ENCODE peak calls at places on chromosomes 7 and 10, in seven cellular contexts. One of them, this sample, is unnamed.

GRCh38 chr10:32153252-32153651 is 97.0 kb upstream of the KIF5B start:
- DNase-seq in Peyer's patch: no peak
- DNase-seq in GM23338: no peak
- DNase-seq in neuronal stem cell: no peak
- DNase-seq in hepatocyte: no peak
- DNase-seq in pancreas: no peak
- DNase-seq in OCI-LY7: no peak
- DNase-seq in this sample: no peak

GRCh38 chr10:36515313-36515712 is 610.1 kb upstream of the ANKRD30A start:
- DNase-seq in Peyer's patch: no peak
- DNase-seq in GM23338: no peak
- DNase-seq in neuronal stem cell: no peak
- DNase-seq in hepatocyte: no peak
- DNase-seq in pancreas: no peak
- DNase-seq in OCI-LY7: no peak
- DNase-seq in this sample: no peak

GRCh38 chr10:128854965-128855364 is 612.1 kb upstream of the MGMT start:
- DNase-seq in Peyer's patch: peak; percentile 73
- DNase-seq in GM23338: peak; percentile 19
- DNase-seq in neuronal stem cell: peak; percentile 37
- DNase-seq in hepatocyte: peak; percentile 86
- DNase-seq in pancreas: peak; percentile 75
- DNase-seq in OCI-LY7: no peak
- DNase-seq in this sample: no peak

GRCh38 chr10:110410329-110411046 is 87.2 kb upstream of the DUSP5 start:
- DNase-seq in Peyer's patch: peak; percentile 91
- DNase-seq in GM23338: no peak
- DNase-seq in neuronal stem cell: no peak
- DNase-seq in hepatocyte: peak; percentile 82
- DNase-seq in pancreas: peak; percentile 52
- DNase-seq in OCI-LY7: no peak
- DNase-seq in this sample: peak; percentile 84

GRCh38 chr7:132769280-132769679 is 193.0 kb upstream of the PLXNA4 start:
- DNase-seq in Peyer's patch: no peak
- DNase-seq in GM23338: no peak
- DNase-seq in neuronal stem cell: no peak
- DNase-seq in hepatocyte: no peak
- DNase-seq in pancreas: no peak
- DNase-seq in OCI-LY7: no peak
- DNase-seq in this sample: no peak

GRCh38 chr7:133854739-133855138 is 272.4 kb upstream of the LRGUK start:
- DNase-seq in Peyer's patch: no peak
- DNase-seq in GM23338: peak; percentile 53
- DNase-seq in neuronal stem cell: no peak
- DNase-seq in hepatocyte: peak; percentile 59
- DNase-seq in pancreas: no peak
- DNase-seq in OCI-LY7: peak; percentile 33
- DNase-seq in this sample: no peak

GRCh38 chr10:132703305-132704007 is 82.5 kb downstream of the NKX6-2 start:
- DNase-seq in Peyer's patch: no peak
- DNase-seq in GM23338: no peak
- DNase-seq in neuronal stem cell: no peak
- DNase-seq in hepatocyte: no peak
- DNase-seq in pancreas: no peak
- DNase-seq in OCI-LY7: no peak
- DNase-seq in this sample: peak; percentile 54

GRCh38 chr10:31887850-31888249 is 40.8 kb downstream of the ARHGAP12 start:
- DNase-seq in Peyer's patch: no peak
- DNase-seq in GM23338: no peak
- DNase-seq in neuronal stem cell: no peak
- DNase-seq in hepatocyte: no peak
- DNase-seq in pancreas: no peak
- DNase-seq in OCI-LY7: no peak
- DNase-seq in this sample: no peak

GRCh38 chr7:134155220-134155619 is 28.1 kb downstream of the LRGUK start:
- DNase-seq in Peyer's patch: no peak
- DNase-seq in GM23338: no peak
- DNase-seq in neuronal stem cell: no peak
- DNase-seq in hepatocyte: no peak
- DNase-seq in pancreas: no peak
- DNase-seq in OCI-LY7: no peak
- DNase-seq in this sample: no peak

GRCh38 chr7:108144931-108145330 is 14.8 kb upstream of the LAMB4 start:
- DNase-seq in Peyer's patch: no peak
- DNase-seq in GM23338: no peak
- DNase-seq in neuronal stem cell: no peak
- DNase-seq in hepatocyte: no peak
- DNase-seq in pancreas: no peak
- DNase-seq in OCI-LY7: no peak
- DNase-seq in this sample: no peak

GRCh38 chr7:77442631-77443420 is 26.7 kb upstream of the GSAP start:
- DNase-seq in Peyer's patch: no peak
- DNase-seq in GM23338: no peak
- DNase-seq in neuronal stem cell: no peak
- DNase-seq in hepatocyte: no peak
- DNase-seq in pancreas: no peak
- DNase-seq in OCI-LY7: no peak
- DNase-seq in this sample: no peak

GRCh38 chr10:3136763-3137611 is 35.6 kb downstream of the PITRM1 start:
- DNase-seq in Peyer's patch: peak; percentile 69
- DNase-seq in GM23338: no peak
- DNase-seq in neuronal stem cell: no peak
- DNase-seq in hepatocyte: no peak
- DNase-seq in pancreas: no peak
- DNase-seq in OCI-LY7: no peak
- DNase-seq in this sample: peak; percentile 46

GRCh38 chr10:54614062-54614461 is 187.0 kb downstream of the PCDH15 start:
- DNase-seq in Peyer's patch: no peak
- DNase-seq in GM23338: no peak
- DNase-seq in neuronal stem cell: no peak
- DNase-seq in hepatocyte: no peak
- DNase-seq in pancreas: no peak
- DNase-seq in OCI-LY7: no peak
- DNase-seq in this sample: no peak

GRCh38 chr10:129418826-129419225 is 48.2 kb upstream of the MGMT start:
- DNase-seq in Peyer's patch: no peak
- DNase-seq in GM23338: no peak
- DNase-seq in neuronal stem cell: no peak
- DNase-seq in hepatocyte: no peak
- DNase-seq in pancreas: no peak
- DNase-seq in OCI-LY7: no peak
- DNase-seq in this sample: no peak

GRCh38 chr7:117274951-117275350 is 47.9 kb downstream of the WNT2 start:
- DNase-seq in Peyer's patch: no peak
- DNase-seq in GM23338: no peak
- DNase-seq in neuronal stem cell: no peak
- DNase-seq in hepatocyte: no peak
- DNase-seq in pancreas: no peak
- DNase-seq in OCI-LY7: no peak
- DNase-seq in this sample: no peak

GRCh38 chr7:94190599-94191061 is 186.5 kb upstream of the BET1 start:
- DNase-seq in Peyer's patch: no peak
- DNase-seq in GM23338: no peak
- DNase-seq in neuronal stem cell: no peak
- DNase-seq in hepatocyte: peak; percentile 50
- DNase-seq in pancreas: no peak
- DNase-seq in OCI-LY7: no peak
- DNase-seq in this sample: peak; percentile 40

GRCh38 chr7:76997381-76998262 is 34.5 kb downstream of the SPDYE17 start:
- DNase-seq in Peyer's patch: no peak
- DNase-seq in GM23338: no peak
- DNase-seq in neuronal stem cell: no peak
- DNase-seq in hepatocyte: peak; percentile 11
- DNase-seq in pancreas: no peak
- DNase-seq in OCI-LY7: no peak
- DNase-seq in this sample: peak; percentile 58

GRCh38 chr7:43141091-43141490 is 28.6 kb downstream of the HECW1 start:
- DNase-seq in Peyer's patch: no peak
- DNase-seq in GM23338: peak; percentile 78
- DNase-seq in neuronal stem cell: no peak
- DNase-seq in hepatocyte: no peak
- DNase-seq in pancreas: no peak
- DNase-seq in OCI-LY7: no peak
- DNase-seq in this sample: no peak

GRCh38 chr7:139746652-139747051 is 31.1 kb downstream of the HIPK2 start:
- DNase-seq in Peyer's patch: no peak
- DNase-seq in GM23338: no peak
- DNase-seq in neuronal stem cell: no peak
- DNase-seq in hepatocyte: no peak
- DNase-seq in pancreas: no peak
- DNase-seq in OCI-LY7: no peak
- DNase-seq in this sample: no peak

GRCh38 chr7:139747662-139748372 is 30.0 kb downstream of the HIPK2 start:
- DNase-seq in Peyer's patch: no peak
- DNase-seq in GM23338: no peak
- DNase-seq in neuronal stem cell: no peak
- DNase-seq in hepatocyte: no peak
- DNase-seq in pancreas: no peak
- DNase-seq in OCI-LY7: no peak
- DNase-seq in this sample: no peak

GRCh38 chr7:139748936-139749335 is 28.9 kb downstream of the HIPK2 start:
- DNase-seq in Peyer's patch: no peak
- DNase-seq in GM23338: no peak
- DNase-seq in neuronal stem cell: no peak
- DNase-seq in hepatocyte: no peak
- DNase-seq in pancreas: no peak
- DNase-seq in OCI-LY7: no peak
- DNase-seq in this sample: no peak

GRCh38 chr7:139749545-139749944 is 28.3 kb downstream of the HIPK2 start:
- DNase-seq in Peyer's patch: no peak
- DNase-seq in GM23338: no peak
- DNase-seq in neuronal stem cell: no peak
- DNase-seq in hepatocyte: no peak
- DNase-seq in pancreas: no peak
- DNase-seq in OCI-LY7: no peak
- DNase-seq in this sample: no peak

GRCh38 chr7:139748373-139748765 is 29.4 kb downstream of the HIPK2 start:
- DNase-seq in Peyer's patch: no peak
- DNase-seq in GM23338: no peak
- DNase-seq in neuronal stem cell: no peak
- DNase-seq in hepatocyte: no peak
- DNase-seq in pancreas: no peak
- DNase-seq in OCI-LY7: no peak
- DNase-seq in this sample: no peak
- H3K4me1 ChIP-seq in Peyer's patch: no peaks in the 10 kb centered on the region
- H3K4me1 ChIP-seq in GM23338: peaks cover 10% of the 10 kb centered on the region
- H3K4me1 ChIP-seq in neuronal stem cell: peaks cover 19% of the 10 kb centered on the region
- H3K4me1 ChIP-seq in hepatocyte: peaks cover 5% of the 10 kb centered on the region
- H3K4me1 ChIP-seq in pancreas: no peaks in the 10 kb centered on the region
- H3K4me1 ChIP-seq in OCI-LY7: no peaks in the 10 kb centered on the region
- H3K4me1 ChIP-seq in this sample: peaks cover 79% of the 10 kb centered on the region

DNA sequence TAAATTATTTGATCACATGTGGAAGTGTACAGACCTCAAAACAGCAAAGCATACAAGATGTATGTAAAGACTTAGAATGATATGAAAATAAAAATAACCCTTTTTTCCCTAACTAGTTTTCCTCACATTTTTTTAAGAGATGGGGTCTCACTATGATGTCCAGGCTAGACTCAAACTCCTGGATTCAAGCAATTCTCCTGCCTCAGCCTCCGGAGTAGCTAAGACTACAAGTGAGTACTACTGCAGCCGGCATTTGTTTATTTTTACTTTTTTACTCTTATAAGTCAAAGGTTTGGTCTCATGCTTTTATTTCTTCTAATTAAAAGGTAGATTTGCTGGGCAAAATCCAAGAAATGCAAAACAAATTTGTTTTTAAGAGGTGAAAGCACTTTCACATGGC is 124.4 kb upstream of the ASAH2 start:
- DNase-seq in Peyer's patch: no peak
- DNase-seq in GM23338: no peak
- DNase-seq in neuronal stem cell: no peak
- DNase-seq in hepatocyte: no peak
- DNase-seq in pancreas: no peak
- DNase-seq in OCI-LY7: no peak
- DNase-seq in this sample: no peak
- H3K4me1 ChIP-seq in Peyer's patch: no peaks in the 10 kb centered on the region
- H3K4me1 ChIP-seq in GM23338: peaks cover 4% of the 10 kb centered on the region
- H3K4me1 ChIP-seq in neuronal stem cell: no peaks in the 10 kb centered on the region
- H3K4me1 ChIP-seq in hepatocyte: no peaks in the 10 kb centered on the region
- H3K4me1 ChIP-seq in pancreas: peaks cover 8% of the 10 kb centered on the region
- H3K4me1 ChIP-seq in OCI-LY7: peaks cover 13% of the 10 kb centered on the region
- H3K4me1 ChIP-seq in this sample: peaks cover 17% of the 10 kb centered on the region

GRCh38 chr7:13542451-13542850 is 447.0 kb downstream of the ETV1 start:
- DNase-seq in Peyer's patch: no peak
- DNase-seq in GM23338: peak; percentile 55
- DNase-seq in neuronal stem cell: no peak
- DNase-seq in hepatocyte: no peak
- DNase-seq in pancreas: no peak
- DNase-seq in OCI-LY7: no peak
- DNase-seq in this sample: no peak

GRCh38 chr7:13538669-13539068 is 450.8 kb downstream of the ETV1 start:
- DNase-seq in Peyer's patch: no peak
- DNase-seq in GM23338: no peak
- DNase-seq in neuronal stem cell: no peak
- DNase-seq in hepatocyte: no peak
- DNase-seq in pancreas: no peak
- DNase-seq in OCI-LY7: no peak
- DNase-seq in this sample: no peak

GRCh38 chr7:13540429-13540828 is 449.0 kb downstream of the ETV1 start:
- DNase-seq in Peyer's patch: no peak
- DNase-seq in GM23338: no peak
- DNase-seq in neuronal stem cell: no peak
- DNase-seq in hepatocyte: no peak
- DNase-seq in pancreas: no peak
- DNase-seq in OCI-LY7: no peak
- DNase-seq in this sample: no peak

DNA sequence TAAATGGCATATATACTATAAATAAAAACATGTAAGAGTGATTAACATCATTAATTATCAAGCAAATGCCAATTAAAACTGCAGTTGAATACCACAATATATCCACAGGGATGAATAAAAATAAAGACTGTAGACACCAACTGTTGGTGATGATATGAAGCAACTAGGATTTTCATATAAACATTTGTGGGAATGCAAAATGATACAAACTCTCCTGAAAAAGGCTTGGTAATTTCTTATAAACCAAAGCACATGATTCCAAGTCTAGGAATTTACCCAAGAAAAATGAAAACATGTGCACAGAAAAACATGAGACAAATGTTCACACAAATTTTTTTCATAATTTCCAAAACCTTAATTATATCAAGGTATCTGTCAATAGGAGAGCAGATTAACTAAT is 448.1 kb downstream of the ETV1 start:
- DNase-seq in Peyer's patch: no peak
- DNase-seq in GM23338: no peak
- DNase-seq in neuronal stem cell: no peak
- DNase-seq in hepatocyte: no peak
- DNase-seq in pancreas: no peak
- DNase-seq in OCI-LY7: no peak
- DNase-seq in this sample: no peak
- H3K4me1 ChIP-seq in Peyer's patch: no peaks in the 10 kb centered on the region
- H3K4me1 ChIP-seq in GM23338: peaks cover 9% of the 10 kb centered on the region
- H3K4me1 ChIP-seq in neuronal stem cell: no peaks in the 10 kb centered on the region
- H3K4me1 ChIP-seq in hepatocyte: no peaks in the 10 kb centered on the region
- H3K4me1 ChIP-seq in pancreas: no peaks in the 10 kb centered on the region
- H3K4me1 ChIP-seq in OCI-LY7: no peaks in the 10 kb centered on the region
- H3K4me1 ChIP-seq in this sample: no peaks in the 10 kb centered on the region

DNA sequence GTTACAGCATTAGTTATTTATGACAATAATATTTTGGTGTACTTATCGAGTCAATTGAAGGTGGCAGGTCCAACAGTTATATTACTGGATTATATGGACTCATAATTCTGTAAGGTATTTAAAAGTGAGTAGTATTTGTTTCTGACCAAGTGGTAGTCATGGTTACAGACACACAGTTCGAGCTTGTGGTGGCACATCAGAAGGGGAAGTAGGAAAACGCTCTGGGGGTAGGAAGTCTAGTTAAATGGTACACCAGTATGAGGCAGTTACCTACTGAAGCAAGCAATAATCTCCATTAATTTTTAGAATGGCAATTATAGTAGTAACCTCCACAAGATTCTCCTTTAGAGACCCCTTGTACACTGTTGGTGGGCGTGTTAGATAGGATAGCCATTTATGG is 541.2 kb downstream of the ETV1 start:
- DNase-seq in Peyer's patch: no peak
- DNase-seq in GM23338: no peak
- DNase-seq in neuronal stem cell: no peak
- DNase-seq in hepatocyte: no peak
- DNase-seq in pancreas: no peak
- DNase-seq in OCI-LY7: no peak
- DNase-seq in this sample: no peak
- H3K4me1 ChIP-seq in Peyer's patch: no peaks in the 10 kb centered on the region
- H3K4me1 ChIP-seq in GM23338: no peaks in the 10 kb centered on the region
- H3K4me1 ChIP-seq in neuronal stem cell: no peaks in the 10 kb centered on the region
- H3K4me1 ChIP-seq in hepatocyte: no peaks in the 10 kb centered on the region
- H3K4me1 ChIP-seq in pancreas: no peaks in the 10 kb centered on the region
- H3K4me1 ChIP-seq in OCI-LY7: no peaks in the 10 kb centered on the region
- H3K4me1 ChIP-seq in this sample: no peaks in the 10 kb centered on the region

This sample was measured in left lung.